ENCODE peak calls at places on chromosomes 3 and 15, in six cellular contexts. S, W, D, A, I and H are unnamed samples. For H3K4me1, the result is how much of the 10 kb centered on the place peaks cover.

GRCh38 chr3:119235151-119235550 is 5.5 kb downstream of the B4GALT4 start:
- DNase-seq in A (no peak), I (peak), S (no peak), W (no peak), D (no peak), H (peak)

GRCh38 chr3:194306109-194306686 is 44.9 kb downstream of the CPN2 start:
- DNase-seq in S (no peak), I (no peak), W (no peak), A (no peak), D (no peak), H (no peak)

GRCh38 chr3:59326246-59327024 is 276.6 kb upstream of the CFAP20DC start:
- DNase-seq in A (no peak), W (no peak), S (no peak), I (peak), D (no peak), H (peak)

GRCh38 chr3:29385056-29385455 is 104.2 kb downstream of the RBMS3 start:
- DNase-seq in I (no peak), D (no peak), S (no peak), A (no peak), W (no peak), H (no peak)

GRCh38 chr3:30578986-30579579 is 27.3 kb upstream of the TGFBR2 start:
- DNase-seq in S (no peak), D (no peak), I (no peak), A (no peak), W (no peak), H (peak)

GRCh38 chr3:17412950-17413530 is 329.4 kb downstream of the TBC1D5 start:
- DNase-seq in A (peak), W (no peak), S (no peak), I (peak), D (no peak), H (peak)

GRCh38 chr3:108861401-108861800 is 38.8 kb downstream of the TRAT1 start:
- DNase-seq in A (no peak), S (no peak), D (no peak), W (no peak), I (no peak), H (no peak)

GRCh38 chr3:58005662-58006061 is 2.6 kb upstream of the FLNB start:
- DNase-seq in A (no peak), S (no peak), D (no peak), W (no peak), I (peak), H (peak)

GRCh38 chr15:51367322-51367976 is 26.0 kb downstream of the GLDN start:
- DNase-seq in W (no peak), S (no peak), D (no peak), I (peak), A (no peak), H (no peak)

GRCh38 chr15:33985287-33985686 is 17.0 kb downstream of the CHRM5 start:
- DNase-seq in W (no peak), S (no peak), D (no peak), I (peak), A (no peak), H (peak)

GRCh38 chr3:188605231-188605630 is 451.3 kb downstream of the LPP start:
- DNase-seq in I (no peak), S (no peak), A (no peak), W (no peak), D (no peak), H (no peak)

GRCh38 chr15:76840830-76841460 is 64.2 kb downstream of the SCAPER start:
- DNase-seq in W (no peak), I (peak), D (no peak), A (no peak), S (no peak), H (peak)

GRCh38 chr3:4730734-4731133 is 237.6 kb downstream of the ITPR1 start:
- DNase-seq in A (no peak), I (no peak), S (no peak), D (no peak), W (no peak), H (no peak)

GRCh38 chr3:21049368-21050062 is 701.5 kb downstream of the ZNF385D start:
- DNase-seq in A (no peak), W (no peak), D (no peak), I (no peak), S (no peak), H (no peak)

GRCh38 chr3:173650596-173650995 is 253.1 kb downstream of the NLGN1 start:
- DNase-seq in A (no peak), D (no peak), W (no peak), I (no peak), S (no peak), H (no peak)

GRCh38 chr3:167736264-167736787 is 805 bp downstream of the SERPINI1 start:
- DNase-seq in W (no peak), I (no peak), A (no peak), S (no peak), D (no peak), H (no peak)

GRCh38 chr15:101795455-101795854 is 7.9 kb upstream of the OR4F6 start:
- DNase-seq in W (no peak), D (no peak), A (no peak), I (no peak), S (no peak), H (peak)

GRCh38 chr15:49606594-49606993 is 14.0 kb downstream of the FAM227B start:
- DNase-seq in W (no peak), S (no peak), D (no peak), I (no peak), A (no peak), H (no peak)

GRCh38 chr3:145817870-145818483 is 343.0 kb downstream of the PLOD2 start:
- DNase-seq in A (no peak), S (no peak), I (no peak), D (no peak), W (no peak), H (no peak)

GRCh38 chr3:35043040-35043439 is 596.3 kb upstream of the ARPP21 start:
- DNase-seq in S (no peak), D (no peak), I (no peak), W (no peak), A (no peak), H (no peak)

GRCh38 chr3:15633159-15633558 is 31.6 kb downstream of the BTD start:
- DNase-seq in D (no peak), W (no peak), S (no peak), A (no peak), I (no peak), H (no peak)

GRCh38 chr3:107525101-107525953 is 2.6 kb downstream of the BBX start:
- DNase-seq in I (peak), S (peak), A (peak), D (peak), W (peak), H (peak)

GRCh38 chr15:77369168-77369567 is 50.7 kb downstream of the PEAK1 start:
- DNase-seq in A (no peak), D (no peak), W (no peak), S (no peak), I (no peak), H (no peak)

GRCh38 chr3:149612456-149612855 is 45.4 kb downstream of the WWTR1 start:
- DNase-seq in D (no peak), I (no peak), A (no peak), W (no peak), S (no peak), H (no peak)

GRCh38 chr15:40249477-40250303 is 10.8 kb downstream of the PAK6 start:
- DNase-seq in D (peak), I (no peak), S (peak), W (peak), A (no peak), H (peak)

GRCh38 chr3:127406309-127407025 is 118.6 kb upstream of the PRR20G start:
- DNase-seq in A (no peak), S (peak), D (no peak), W (peak), I (peak), H (peak)

GRCh38 chr3:79167651-79168416 is 600.0 kb downstream of the ROBO1 start:
- DNase-seq in A (no peak), S (no peak), W (no peak), D (no peak), I (peak), H (peak)

GRCh38 chr15:96767703-96768434 is 437.4 kb downstream of the NR2F2 start:
- DNase-seq in I (no peak), S (no peak), D (no peak), A (no peak), W (no peak), H (peak)

GRCh38 chr3:112631257-112631656 is 9.7 kb downstream of the CCDC80 start:
- DNase-seq in S (no peak), D (no peak), A (no peak), W (no peak), I (no peak), H (no peak)

GRCh38 chr3:114308377-114308776 is 14.5 kb downstream of the TIGIT start:
- DNase-seq in S (no peak), W (no peak), I (no peak), A (no peak), D (no peak), H (no peak)
- H3K27ac ChIP-seq in S (no peak), W (no peak), I (no peak), A (no peak), D (no peak), H (no peak)

GRCh38 chr15:44673639-44674038 is 10.2 kb upstream of the SPG11 start:
- DNase-seq in D (no peak), I (no peak), A (no peak), S (no peak), W (no peak), H (no peak)
- H3K4me1 ChIP-seq in D (under half), I (under half), A (under half), S (under half), W (under half), H (under half)

GRCh38 chr15:59295742-59296090 is 77.0 kb downstream of the MYO1E start:
- DNase-seq in D (no peak), I (no peak), S (no peak), W (no peak), A (no peak), H (no peak)
- H3K27ac ChIP-seq in D (peak), I (peak), S (no peak), W (peak), A (no peak), H (peak)

DNA sequence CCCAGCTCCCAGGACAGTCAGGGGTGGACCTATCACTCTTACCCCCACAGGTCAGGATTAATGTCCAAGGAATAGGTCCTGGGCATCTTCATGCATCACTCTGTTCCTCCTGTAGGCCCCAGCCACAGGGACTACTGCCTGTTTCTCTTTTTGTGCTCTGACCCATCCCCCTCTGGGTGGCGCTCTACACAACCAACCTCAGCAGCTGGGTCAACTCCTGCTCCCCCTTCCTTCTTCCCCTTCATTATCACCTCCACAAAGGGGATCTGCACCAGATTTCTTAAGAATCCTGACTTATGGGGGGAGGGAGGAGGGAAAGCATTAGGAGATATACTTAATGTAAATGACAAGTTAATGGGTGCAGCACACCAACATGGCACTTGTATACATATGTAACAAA is 12.2 kb upstream of the TRANK1 start:
- DNase-seq in D (no peak), W (no peak), S (no peak), A (no peak), I (no peak), H (no peak)
- H3K4me1 ChIP-seq in D (under half), W (under half), S (under half), A (under half), I (under half), H (under half)

DNA sequence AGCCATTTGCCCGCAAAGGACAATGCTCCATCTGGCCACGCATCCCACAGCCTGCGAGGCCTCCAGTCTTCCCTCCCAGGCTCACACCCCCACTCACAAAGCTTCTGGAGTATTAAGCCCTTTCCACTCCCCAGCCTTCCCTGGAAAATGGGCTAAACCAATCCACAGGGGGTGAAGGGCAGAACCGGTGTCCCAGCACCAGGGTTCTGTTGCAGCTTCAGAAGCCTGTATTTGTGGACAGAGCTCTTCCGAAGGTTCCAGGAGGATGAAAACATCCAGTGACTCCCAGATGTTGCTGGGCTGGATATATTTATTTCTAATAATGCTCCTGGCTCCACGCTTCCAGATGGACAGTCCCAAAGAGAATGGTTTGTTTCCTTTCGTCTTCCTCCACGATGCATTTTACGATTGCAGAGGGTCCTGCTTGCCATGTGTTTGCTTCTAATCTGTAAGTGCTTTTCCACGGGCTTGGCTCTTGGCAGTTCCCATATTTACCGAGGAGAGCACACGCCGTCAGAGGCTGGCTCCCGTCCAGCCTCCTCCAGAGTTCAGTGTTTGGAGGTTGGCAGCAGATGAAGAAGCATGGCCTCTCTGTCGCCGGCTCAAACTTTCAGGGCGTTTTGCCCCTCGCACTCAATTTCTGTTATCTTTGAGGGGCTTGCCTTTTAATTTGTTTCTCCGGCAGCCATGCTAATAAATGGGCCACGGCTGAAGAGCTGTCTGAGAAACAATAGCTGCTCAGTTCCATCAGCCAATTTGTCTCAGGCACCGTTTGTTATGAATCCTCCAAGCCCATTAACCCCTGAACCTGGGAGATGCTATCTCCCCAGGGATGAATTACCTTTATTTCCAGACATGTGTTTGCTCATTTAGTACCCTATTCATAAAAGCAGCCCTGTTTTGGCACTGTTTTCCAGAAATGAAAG is 367.9 kb upstream of the PROK2 start:
- DNase-seq in W (peak), I (peak), S (peak), A (peak), D (peak), H (peak)
- H3K27ac ChIP-seq in W (peak), I (peak), S (peak), A (no peak), D (peak), H (no peak)

GRCh38 chr3:178206554-178206953 is 329.7 kb upstream of the KCNMB2 start:
- DNase-seq in A (no peak), W (no peak), S (no peak), I (no peak), D (no peak), H (no peak)
- H3K4me1 ChIP-seq in A (under half), W (under half), S (under half), I (under half), D (under half), H (under half)

GRCh38 chr15:75050283-75050682 is 26.9 kb downstream of the PPCDC start:
- DNase-seq in A (no peak), S (no peak), D (no peak), W (no peak), I (no peak), H (no peak)

GRCh38 chr15:75051161-75051560 is 27.8 kb downstream of the PPCDC start:
- DNase-seq in I (no peak), D (no peak), W (peak), A (no peak), S (no peak), H (no peak)

GRCh38 chr15:75049392-75049791 is 26.0 kb downstream of the PPCDC start:
- DNase-seq in A (peak), I (no peak), S (peak), D (peak), W (peak), H (no peak)

GRCh38 chr15:75045332-75046015 is 22.1 kb downstream of the PPCDC start:
- DNase-seq in S (no peak), D (no peak), A (no peak), I (no peak), W (no peak), H (no peak)

DNA sequence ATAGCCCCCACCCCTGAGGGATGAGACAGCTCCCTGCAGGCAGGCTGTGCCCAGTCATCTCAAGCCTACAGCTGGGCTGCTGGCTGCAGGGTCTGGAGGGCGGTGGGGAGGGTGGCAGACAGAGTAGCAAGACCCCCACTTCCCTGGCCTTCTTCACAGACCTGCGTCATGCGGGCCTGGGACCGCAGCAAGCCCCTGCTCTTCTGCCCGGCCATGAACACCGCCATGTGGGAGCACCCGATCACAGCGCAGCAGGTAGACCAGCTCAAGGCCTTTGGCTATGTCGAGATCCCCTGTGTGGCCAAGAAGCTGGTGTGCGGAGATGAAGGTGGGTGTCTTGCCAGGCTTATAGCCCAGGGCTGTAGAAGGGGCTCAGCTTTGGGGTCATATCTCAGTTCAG is 25.0 kb downstream of the PPCDC start:
- DNase-seq in D (no peak), S (no peak), I (no peak), A (no peak), W (no peak), H (no peak)
- H3K27ac ChIP-seq in D (no peak), S (no peak), I (no peak), A (no peak), W (peak), H (no peak)